ENCODE peak calls at places on chromosome 4, in four cellular contexts. O, N, P and U are unnamed samples.

GRCh38 chr4:3465698-3466671 is 2.9 kb downstream of the DOK7 start:
- DNase-seq in O (no peak), N (no peak), P (no peak), U (no peak)

GRCh38 chr4:26131711-26132110 is 189.1 kb upstream of the RBPJ start:
- DNase-seq in O (no peak), N (no peak), P (no peak), U (no peak)

GRCh38 chr4:1510931-1511330 is 104.7 kb upstream of the NKX1-1 start:
- DNase-seq in O (no peak), N (no peak), P (no peak), U (no peak)

GRCh38 chr4:3637326-3638016 is 105.2 kb upstream of the LRPAP1 start:
- DNase-seq in O (no peak), N (no peak), P (no peak), U (no peak)

GRCh38 chr4:159015862-159016261 is 87.0 kb upstream of the RAPGEF2 start:
- DNase-seq in O (no peak), N (no peak), P (no peak), U (no peak)

GRCh38 chr4:16139066-16139945 is 55.5 kb upstream of the PROM1 start:
- DNase-seq in O (no peak), N (no peak), P (no peak), U (no peak)

GRCh38 chr4:151358266-151358665 is 32.9 kb upstream of the SH3D19 start:
- DNase-seq in O (no peak), N (no peak), P (no peak), U (no peak)

GRCh38 chr4:88908003-88908402 is 149.0 kb downstream of the FAM13A start:
- DNase-seq in O (peak), N (no peak), P (no peak), U (no peak)

GRCh38 chr4:2700031-2700430 is 56.1 kb downstream of the TNIP2 start:
- DNase-seq in O (no peak), N (no peak), P (no peak), U (no peak)

GRCh38 chr4:159108124-159108523 is 5.2 kb downstream of the RAPGEF2 start:
- DNase-seq in O (no peak), N (no peak), P (no peak), U (no peak)

GRCh38 chr4:96675916-96676315 is 836.0 kb downstream of the PDHA2 start:
- DNase-seq in O (no peak), N (no peak), P (no peak), U (no peak)

GRCh38 chr4:154491341-154491679 is 289 bp downstream of the DCHS2 start:
- DNase-seq in O (no peak), N (no peak), P (no peak), U (no peak)

GRCh38 chr4:154489558-154490260 is 1.9 kb downstream of the DCHS2 start:
- DNase-seq in O (no peak), N (no peak), P (no peak), U (no peak)

GRCh38 chr4:154490261-154490588 is 1.4 kb downstream of the DCHS2 start:
- DNase-seq in O (no peak), N (no peak), P (no peak), U (no peak)

GRCh38 chr4:154491731-154492249 is at the start of gene DCHS2:
- DNase-seq in O (no peak), N (no peak), P (no peak), U (no peak)

GRCh38 chr4:154490589-154491340 is 834 bp downstream of the DCHS2 start:
- DNase-seq in O (no peak), N (no peak), P (no peak), U (no peak)
- H3K4me3 ChIP-seq in O (peak), N (no peak), P (peak), U (no peak)

GRCh38 chr4:168880087-168880675 is 129.9 kb downstream of the CBR4 start:
- DNase-seq in O (no peak), N (no peak), P (no peak), U (no peak)

GRCh38 chr4:168879178-168879577 is 130.9 kb downstream of the CBR4 start:
- DNase-seq in O (no peak), N (no peak), P (no peak), U (no peak)

GRCh38 chr4:168876106-168876505 is 133.9 kb downstream of the CBR4 start:
- DNase-seq in O (no peak), N (no peak), P (no peak), U (no peak)

GRCh38 chr4:168877407-168877778 is 132.7 kb downstream of the CBR4 start:
- DNase-seq in O (no peak), N (no peak), P (no peak), U (no peak)

GRCh38 chr4:168877779-168878491 is 132.1 kb downstream of the CBR4 start:
- DNase-seq in O (no peak), N (no peak), P (no peak), U (no peak)
- H3K4me3 ChIP-seq in O (peak), N (no peak), P (no peak), U (peak)

GRCh38 chr4:92303621-92304027 is at the start of gene GRID2:
- DNase-seq in O (no peak), N (no peak), P (no peak), U (no peak)

GRCh38 chr4:92304073-92304472 is 307 bp downstream of the GRID2 start:
- DNase-seq in O (no peak), N (no peak), P (no peak), U (no peak)

GRCh38 chr4:92304636-92305035 is 870 bp downstream of the GRID2 start:
- DNase-seq in O (no peak), N (no peak), P (no peak), U (no peak)

GRCh38 chr4:92299152-92299551 is 4.6 kb upstream of the GRID2 start:
- DNase-seq in O (no peak), N (no peak), P (no peak), U (no peak)
- H3K4me3 ChIP-seq in O (no peak), N (no peak), P (no peak), U (no peak)

DNA sequence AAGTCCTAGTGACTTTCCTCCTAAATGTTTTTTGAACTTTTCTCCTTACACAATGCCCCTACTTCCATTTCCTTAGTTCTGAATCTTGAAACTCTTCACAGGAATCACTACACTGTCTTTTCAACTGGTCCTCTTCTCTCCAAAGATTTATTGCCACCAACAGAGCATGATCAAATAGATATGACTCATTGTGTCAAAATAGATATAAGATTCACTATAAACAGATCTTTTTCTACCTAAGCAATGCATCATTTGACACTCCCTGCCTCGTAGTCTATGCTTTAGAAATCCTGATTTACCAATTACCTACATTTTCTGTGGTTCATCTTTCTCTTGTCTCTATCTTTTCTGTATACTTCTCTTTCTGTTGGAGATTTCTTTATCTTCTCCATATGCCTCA is 789.6 kb upstream of the SLIT2 start:
- DNase-seq in O (no peak), N (no peak), P (no peak), U (no peak)
- H3K4me3 ChIP-seq in O (no peak), N (no peak), P (no peak), U (no peak)

GRCh38 chr4:56255820-56256219 is 131.5 kb downstream of the AASDH start:
- DNase-seq in O (no peak), N (no peak), P (no peak), U (no peak)

GRCh38 chr4:56260320-56260719 is 127.0 kb downstream of the AASDH start:
- DNase-seq in O (no peak), N (no peak), P (no peak), U (no peak)

GRCh38 chr4:56264861-56265260 is 122.4 kb downstream of the AASDH start:
- DNase-seq in O (no peak), N (no peak), P (no peak), U (no peak)

GRCh38 chr4:56259595-56259994 is 127.7 kb downstream of the AASDH start:
- DNase-seq in O (no peak), N (no peak), P (no peak), U (no peak)

GRCh38 chr4:56261027-56261426 is 126.3 kb downstream of the AASDH start:
- DNase-seq in O (no peak), N (no peak), P (no peak), U (no peak)
- H3K4me3 ChIP-seq in O (no peak), N (no peak), P (no peak), U (no peak)

GRCh38 chr4:118036336-118036735 is 2.0 kb downstream of the NDST3 start:
- DNase-seq in O (no peak), N (no peak), P (no peak), U (no peak)

GRCh38 chr4:118033148-118034060 is 882 bp upstream of the NDST3 start:
- DNase-seq in O (no peak), N (no peak), P (no peak), U (no peak)

GRCh38 chr4:118035309-118035708 is 1.0 kb downstream of the NDST3 start:
- DNase-seq in O (no peak), N (no peak), P (no peak), U (no peak)

GRCh38 chr4:118034061-118034785 is at the start of gene NDST3:
- DNase-seq in O (no peak), N (no peak), P (no peak), U (no peak)

GRCh38 chr4:118032691-118033090 is 1.6 kb upstream of the NDST3 start:
- DNase-seq in O (no peak), N (no peak), P (no peak), U (no peak)
- H3K4me3 ChIP-seq in O (no peak), N (no peak), P (no peak), U (no peak)

GRCh38 chr4:100582146-100582545 is 64.3 kb upstream of the EMCN start:
- DNase-seq in O (no peak), N (no peak), P (no peak), U (no peak)
- H3K4me3 ChIP-seq in O (no peak), N (no peak), P (no peak), U (no peak)

DNA sequence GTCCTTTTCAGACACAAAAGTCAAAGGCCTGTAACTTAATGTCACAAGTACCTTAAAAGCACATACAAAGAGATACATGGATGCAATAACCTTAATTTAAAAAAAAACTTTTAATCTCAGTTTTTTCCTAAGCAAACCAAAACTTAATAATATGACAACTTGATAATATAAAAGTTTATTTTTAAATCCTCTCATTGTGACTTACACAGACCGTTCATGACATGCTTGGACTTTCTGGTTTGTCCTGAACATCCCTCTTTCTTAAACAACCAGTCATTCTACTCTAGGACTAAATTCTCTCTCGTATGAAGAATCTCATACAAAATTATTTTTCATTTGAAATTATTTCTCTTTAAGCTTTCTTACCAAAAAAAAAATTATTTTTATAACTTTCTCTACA is 43.1 kb upstream of the CYP2U1 start:
- DNase-seq in O (no peak), N (peak), P (no peak), U (no peak)
- H3K4me3 ChIP-seq in O (no peak), N (no peak), P (no peak), U (no peak)